ENCODE peak calls at places on chromosomes 5 and 9, in five cellular contexts. One of them, this sample, is unnamed.

GRCh38 chr5:103910002-103910401 is 347.4 kb upstream of the NUDT12 start:
- DNase-seq in NCI-H1105: no peak
- DNase-seq in foreskin fibroblast: no peak
- DNase-seq in ACHN: no peak
- DNase-seq in kidney: no peak
- DNase-seq in this sample: no peak

GRCh38 chr5:116930628-116931027 is 356.0 kb upstream of the SEMA6A start:
- DNase-seq in NCI-H1105: peak
- DNase-seq in foreskin fibroblast: no peak
- DNase-seq in ACHN: no peak
- DNase-seq in kidney: no peak
- DNase-seq in this sample: no peak

GRCh38 chr9:26157411-26157810 is 479.2 kb upstream of the TUSC1 start:
- DNase-seq in NCI-H1105: no peak
- DNase-seq in foreskin fibroblast: no peak
- DNase-seq in ACHN: no peak
- DNase-seq in kidney: no peak
- DNase-seq in this sample: peak

GRCh38 chr9:125620216-125620615 is 86.8 kb downstream of the MAPKAP1 start:
- DNase-seq in NCI-H1105: no peak
- DNase-seq in foreskin fibroblast: no peak
- DNase-seq in ACHN: no peak
- DNase-seq in kidney: no peak
- DNase-seq in this sample: no peak

GRCh38 chr5:36417668-36418067 is 116.0 kb upstream of the RANBP3L start:
- DNase-seq in NCI-H1105: no peak
- DNase-seq in foreskin fibroblast: no peak
- DNase-seq in ACHN: no peak
- DNase-seq in kidney: no peak
- DNase-seq in this sample: no peak

GRCh38 chr5:73892806-73893205 is 266.8 kb downstream of the ARHGEF28 start:
- DNase-seq in NCI-H1105: no peak
- DNase-seq in foreskin fibroblast: peak
- DNase-seq in ACHN: no peak
- DNase-seq in kidney: no peak
- DNase-seq in this sample: no peak

GRCh38 chr5:132594170-132594569 is 37.4 kb downstream of the RAD50 start:
- DNase-seq in NCI-H1105: no peak
- DNase-seq in foreskin fibroblast: no peak
- DNase-seq in ACHN: no peak
- DNase-seq in kidney: no peak
- DNase-seq in this sample: no peak

GRCh38 chr5:39164016-39164415 is 55.3 kb downstream of the FYB1 start:
- DNase-seq in NCI-H1105: no peak
- DNase-seq in foreskin fibroblast: no peak
- DNase-seq in ACHN: no peak
- DNase-seq in kidney: no peak
- DNase-seq in this sample: no peak

GRCh38 chr9:136721339-136722092 is 9.1 kb downstream of the DIPK1B start:
- DNase-seq in NCI-H1105: no peak
- DNase-seq in foreskin fibroblast: peak
- DNase-seq in ACHN: no peak
- DNase-seq in kidney: no peak
- DNase-seq in this sample: peak

GRCh38 chr5:64318175-64318574 is 152.5 kb downstream of the RNF180 start:
- DNase-seq in NCI-H1105: no peak
- DNase-seq in foreskin fibroblast: no peak
- DNase-seq in ACHN: no peak
- DNase-seq in kidney: no peak
- DNase-seq in this sample: no peak

GRCh38 chr9:87443006-87443405 is 54.7 kb upstream of the DAPK1 start:
- DNase-seq in NCI-H1105: no peak
- DNase-seq in foreskin fibroblast: no peak
- DNase-seq in ACHN: no peak
- DNase-seq in kidney: no peak
- DNase-seq in this sample: no peak

GRCh38 chr5:56112526-56113121 is 117.9 kb upstream of the IL6ST start:
- DNase-seq in NCI-H1105: no peak
- DNase-seq in foreskin fibroblast: peak
- DNase-seq in ACHN: no peak
- DNase-seq in kidney: no peak
- DNase-seq in this sample: no peak

GRCh38 chr9:114591206-114591853 is 3.8 kb downstream of the ATP6V1G1 start:
- DNase-seq in NCI-H1105: no peak
- DNase-seq in foreskin fibroblast: no peak
- DNase-seq in ACHN: no peak
- DNase-seq in kidney: no peak
- DNase-seq in this sample: no peak

GRCh38 chr9:125635888-125636287 is 71.1 kb downstream of the MAPKAP1 start:
- DNase-seq in NCI-H1105: no peak
- DNase-seq in foreskin fibroblast: no peak
- DNase-seq in ACHN: no peak
- DNase-seq in kidney: no peak
- DNase-seq in this sample: no peak

GRCh38 chr9:21802418-21803000 is at the start of gene MTAP:
- DNase-seq in NCI-H1105: peak
- DNase-seq in foreskin fibroblast: peak
- DNase-seq in ACHN: no peak
- DNase-seq in kidney: peak
- DNase-seq in this sample: peak

GRCh38 chr9:12718482-12719026 is 25.4 kb downstream of the TYRP1 start:
- DNase-seq in NCI-H1105: no peak
- DNase-seq in foreskin fibroblast: peak
- DNase-seq in ACHN: no peak
- DNase-seq in kidney: no peak
- DNase-seq in this sample: no peak

GRCh38 chr9:131960805-131961495 is 118.7 kb downstream of the MED27 start:
- DNase-seq in NCI-H1105: no peak
- DNase-seq in foreskin fibroblast: no peak
- DNase-seq in ACHN: peak
- DNase-seq in kidney: no peak
- DNase-seq in this sample: no peak

GRCh38 chr9:114184071-114184470 is 28.7 kb downstream of the COL27A1 start:
- DNase-seq in NCI-H1105: no peak
- DNase-seq in foreskin fibroblast: no peak
- DNase-seq in ACHN: no peak
- DNase-seq in kidney: peak
- DNase-seq in this sample: no peak

GRCh38 chr5:146825033-146825432 is 53.5 kb downstream of the PPP2R2B start:
- DNase-seq in NCI-H1105: no peak
- DNase-seq in foreskin fibroblast: no peak
- DNase-seq in ACHN: peak
- DNase-seq in kidney: no peak
- DNase-seq in this sample: no peak

GRCh38 chr9:136293476-136294077 is 10.3 kb downstream of the CCDC187 start:
- DNase-seq in NCI-H1105: no peak
- DNase-seq in foreskin fibroblast: no peak
- DNase-seq in ACHN: no peak
- DNase-seq in kidney: peak
- DNase-seq in this sample: no peak

GRCh38 chr5:10701567-10702039 is 59.4 kb downstream of the DAP start:
- DNase-seq in NCI-H1105: peak
- DNase-seq in foreskin fibroblast: no peak
- DNase-seq in ACHN: peak
- DNase-seq in kidney: no peak
- DNase-seq in this sample: peak

GRCh38 chr5:68114641-68115040 is 100.9 kb upstream of the PIK3R1 start:
- DNase-seq in NCI-H1105: no peak
- DNase-seq in foreskin fibroblast: peak
- DNase-seq in ACHN: no peak
- DNase-seq in kidney: no peak
- DNase-seq in this sample: peak

GRCh38 chr5:5217371-5217770 is 77.2 kb downstream of the ADAMTS16 start:
- DNase-seq in NCI-H1105: no peak
- DNase-seq in foreskin fibroblast: no peak
- DNase-seq in ACHN: no peak
- DNase-seq in kidney: no peak
- DNase-seq in this sample: no peak

GRCh38 chr5:129271309-129271708 is 176.8 kb downstream of the ISOC1 start:
- DNase-seq in NCI-H1105: no peak
- DNase-seq in foreskin fibroblast: peak
- DNase-seq in ACHN: peak
- DNase-seq in kidney: no peak
- DNase-seq in this sample: no peak

GRCh38 chr9:129854588-129855110 is 19.4 kb downstream of the USP20 start:
- DNase-seq in NCI-H1105: no peak
- DNase-seq in foreskin fibroblast: no peak
- DNase-seq in ACHN: no peak
- DNase-seq in kidney: no peak
- DNase-seq in this sample: no peak

GRCh38 chr5:168339151-168340140 is 48.0 kb downstream of the WWC1 start:
- DNase-seq in NCI-H1105: no peak
- DNase-seq in foreskin fibroblast: no peak
- DNase-seq in ACHN: no peak
- DNase-seq in kidney: no peak
- DNase-seq in this sample: no peak

GRCh38 chr5:81657386-81657785 is 93.5 kb downstream of the SSBP2 start:
- DNase-seq in NCI-H1105: peak
- DNase-seq in foreskin fibroblast: no peak
- DNase-seq in ACHN: no peak
- DNase-seq in kidney: no peak
- DNase-seq in this sample: no peak

GRCh38 chr5:36875789-36876388 is 680 bp upstream of the NIPBL start:
- DNase-seq in NCI-H1105: peak
- DNase-seq in foreskin fibroblast: peak
- DNase-seq in ACHN: peak
- DNase-seq in kidney: peak
- DNase-seq in this sample: peak

GRCh38 chr5:69049796-69050195 is 44.0 kb upstream of the SLC30A5 start:
- DNase-seq in NCI-H1105: no peak
- DNase-seq in foreskin fibroblast: no peak
- DNase-seq in ACHN: no peak
- DNase-seq in kidney: no peak
- DNase-seq in this sample: no peak

This sample was measured in RCC 7860.